ENCODE peak calls at places on chromosomes 16 and 17, in four cellular contexts. D, U, H and J are unnamed samples.

GRCh38 chr17:28812980-28813377 is 29.6 kb downstream of the FAM222B start:
- DNase-seq in H (no peak), D (no peak), U (peak), J (no peak)

GRCh38 chr17:33381201-33381600 is 88.1 kb upstream of the ASIC2 start:
- DNase-seq in H (no peak), U (no peak), D (no peak), J (no peak)

GRCh38 chr17:27402943-27403342 is 53.3 kb upstream of the KSR1 start:
- DNase-seq in H (no peak), D (no peak), U (no peak), J (no peak)

GRCh38 chr16:88956546-88957455 is 20.2 kb downstream of the CBFA2T3 start:
- DNase-seq in U (no peak), H (no peak), D (no peak), J (no peak)

GRCh38 chr16:81315271-81316175 is 761 bp downstream of the GAN start:
- DNase-seq in D (peak), U (peak), H (peak), J (peak)

GRCh38 chr16:12225816-12226480 is 249.4 kb downstream of the SNX29 start:
- DNase-seq in H (no peak), U (no peak), D (no peak), J (no peak)

GRCh38 chr16:49638696-49639629 is 216.9 kb downstream of the ZNF423 start:
- DNase-seq in U (no peak), D (no peak), H (no peak), J (no peak)

GRCh38 chr16:85041184-85041928 is 13.8 kb downstream of the KIAA0513 start:
- DNase-seq in D (no peak), H (no peak), U (no peak), J (no peak)

GRCh38 chr17:47802341-47803022 is 19.1 kb downstream of the OSBPL7 start:
- DNase-seq in U (peak), D (no peak), H (peak), J (no peak)

GRCh38 chr16:2963611-2964415 is at the start of gene KREMEN2:
- DNase-seq in H (no peak), D (no peak), U (no peak), J (peak)